ENCODE peak calls at places on chromosome 1, in seven cellular contexts. X is RPMI8226; D is RKO; A is activated CD4-positive, alpha-beta T cell treated with anti-CD3 and anti-CD28 coated beads for 1 hour; P is stromal cell of bone marrow; K is NCI-H1436; M is heart right ventricle. E is an unnamed sample.
A peak's percentile ranks its signal among the peaks of the same experiment; 100 is the strongest.

GRCh38 chr1:225657462-225657989 is 4.6 kb upstream of the ENAH start:
- DNase-seq in X (no peak), D (peak; percentile 35), A (no peak), P (peak; percentile 66), K (no peak), M (no peak), E (no peak)

GRCh38 chr1:9253706-9254105 is 19.1 kb downstream of the H6PD start:
- DNase-seq in X (no peak), D (no peak), A (no peak), P (no peak), K (no peak), M (no peak), E (no peak)

GRCh38 chr1:156073740-156074139 is 8.5 kb downstream of the MEX3A start:
- DNase-seq in X (no peak), D (no peak), A (no peak), P (no peak), K (no peak), M (no peak), E (no peak)

GRCh38 chr1:91797164-91797563 is 88.8 kb downstream of the TGFBR3 start:
- DNase-seq in X (no peak), D (no peak), A (no peak), P (no peak), K (no peak), M (no peak), E (no peak)

GRCh38 chr1:66728021-66728420 is 24.2 kb upstream of the DYNLT5 start:
- DNase-seq in X (no peak), D (no peak), A (no peak), P (no peak), K (no peak), M (no peak), E (no peak)

GRCh38 chr1:178093150-178093957 is 550 bp upstream of the RASAL2 start:
- DNase-seq in X (peak; percentile 58), D (peak; percentile 96), A (no peak), P (peak; percentile 94), K (peak; percentile 94), M (peak; percentile 95), E (peak; percentile 94)

GRCh38 chr1:189669846-189670245 is 807.8 kb downstream of the BRINP3 start:
- DNase-seq in X (no peak), D (peak; percentile 50), A (no peak), P (no peak), K (no peak), M (no peak), E (no peak)

GRCh38 chr1:188872376-188872775 is 1605.3 kb downstream of the BRINP3 start:
- DNase-seq in X (no peak), D (no peak), A (no peak), P (no peak), K (no peak), M (no peak), E (no peak)

GRCh38 chr1:212699839-212700596 is at the start of gene BATF3:
- DNase-seq in X (no peak), D (peak; percentile 38), A (peak; percentile 21), P (no peak), K (peak; percentile 54), M (peak; percentile 61), E (peak; percentile 93)

GRCh38 chr1:90114521-90115141 is 119.7 kb downstream of the ZNF326 start:
- DNase-seq in X (peak; percentile 48), D (peak; percentile 71), A (no peak), P (peak; percentile 30), K (peak; percentile 59), M (no peak), E (no peak)

GRCh38 chr1:190759807-190760206 is 282.1 kb upstream of the BRINP3 start:
- DNase-seq in X (no peak), D (no peak), A (no peak), P (no peak), K (no peak), M (no peak), E (no peak)

GRCh38 chr1:6580588-6581270 is 935 bp downstream of the ZBTB48 start:
- DNase-seq in X (peak; percentile 40), D (peak; percentile 66), A (no peak), P (no peak), K (no peak), M (no peak), E (no peak)

GRCh38 chr1:241362350-241362749 is 5.3 kb upstream of the RGS7 start:
- DNase-seq in X (no peak), D (no peak), A (no peak), P (no peak), K (no peak), M (no peak), E (no peak)

GRCh38 chr1:18280956-18281355 is 173.4 kb downstream of the IGSF21 start:
- DNase-seq in X (no peak), D (no peak), A (no peak), P (no peak), K (no peak), M (no peak), E (no peak)

GRCh38 chr1:43530483-43531452 is at the start of gene PTPRF:
- DNase-seq in X (peak; percentile 38), D (peak; percentile 68), A (no peak), P (no peak), K (peak; percentile 58), M (peak; percentile 42), E (peak; percentile 53)

GRCh38 chr1:44808938-44809917 is 905 bp downstream of the BTBD19 start:
- DNase-seq in X (peak; percentile 97), D (no peak), A (peak; percentile 84), P (peak; percentile 73), K (no peak), M (peak; percentile 60), E (peak; percentile 86)

GRCh38 chr1:206952182-206952581 is 5.9 kb upstream of the PIGR start:
- DNase-seq in X (no peak), D (no peak), A (no peak), P (no peak), K (no peak), M (no peak), E (no peak)

GRCh38 chr1:36520771-36521420 is 38.2 kb upstream of the CSF3R start:
- DNase-seq in X (no peak), D (no peak), A (no peak), P (no peak), K (peak; percentile 53), M (no peak), E (no peak)

GRCh38 chr1:230317823-230318819 is 108.0 kb downstream of the PGBD5 start:
- DNase-seq in X (peak; percentile 37), D (no peak), A (no peak), P (no peak), K (no peak), M (no peak), E (no peak)

GRCh38 chr1:160629286-160630210 is 17.3 kb downstream of the SLAMF1 start:
- DNase-seq in X (peak; percentile 83), D (no peak), A (peak; percentile 64), P (no peak), K (no peak), M (peak; percentile 31), E (peak; percentile 69)

GRCh38 chr1:55420866-55421265 is 205.7 kb upstream of the USP24 start:
- DNase-seq in X (no peak), D (no peak), A (no peak), P (peak; percentile 40), K (no peak), M (no peak), E (no peak)

GRCh38 chr1:73761559-73761958 is 436.4 kb downstream of the LRRIQ3 start:
- DNase-seq in X (no peak), D (no peak), A (no peak), P (no peak), K (no peak), M (no peak), E (no peak)

E was measured in left lung.